ENCODE peak calls at places on chromosomes 11 and 22, in eight cellular contexts. M is right atrium auricular region, K is globus pallidus, R is BE2C, Z is T follicular helper cell, C is chondrocyte, E is endothelial cell, P is astrocyte of the spinal cord. A is an unnamed sample.

GRCh38 chr22:47337161-47337621 is 574.7 kb downstream of the TBC1D22A start:
- DNase-seq in M (peak), K (peak), R (no peak), Z (no peak), C (no peak), E (no peak), P (peak), A (no peak)

GRCh38 chr11:25615076-25615475 is 716.9 kb upstream of the ANO3 start:
- DNase-seq in M (no peak), K (no peak), R (no peak), Z (no peak), C (no peak), E (no peak), P (no peak), A (no peak)

GRCh38 chr11:38252620-38253019 is 1654.6 kb upstream of the RAG2 start:
- DNase-seq in M (no peak), K (no peak), R (no peak), Z (no peak), C (no peak), E (no peak), P (no peak), A (no peak)

GRCh38 chr11:103897156-103897555 is 139.3 kb upstream of the DDI1 start:
- DNase-seq in M (no peak), K (no peak), R (no peak), Z (no peak), C (no peak), E (no peak), P (no peak), A (no peak)

GRCh38 chr22:41910599-41911291 is 4.1 kb downstream of the SHISA8 start:
- DNase-seq in M (no peak), K (peak), R (peak), Z (no peak), C (no peak), E (peak), P (no peak), A (no peak)

GRCh38 chr11:2312232-2313042 is 10.6 kb downstream of the TSPAN32 start:
- DNase-seq in M (no peak), K (no peak), R (no peak), Z (no peak), C (no peak), E (no peak), P (peak), A (peak)

GRCh38 chr11:3775761-3776406 is 21.5 kb downstream of the NUP98 start:
- DNase-seq in M (no peak), K (no peak), R (no peak), Z (no peak), C (no peak), E (no peak), P (no peak), A (no peak)

GRCh38 chr11:73530109-73530508 is 67.8 kb downstream of the FAM168A start:
- DNase-seq in M (no peak), K (no peak), R (no peak), Z (no peak), C (no peak), E (peak), P (no peak), A (no peak)

GRCh38 chr11:17552392-17553248 is 5.6 kb downstream of the OTOG start:
- DNase-seq in M (no peak), K (no peak), R (no peak), Z (no peak), C (no peak), E (no peak), P (no peak), A (peak)

GRCh38 chr11:71364176-71364671 is 84.0 kb downstream of the DHCR7 start:
- DNase-seq in M (no peak), K (peak), R (no peak), Z (no peak), C (no peak), E (no peak), P (no peak), A (no peak)

GRCh38 chr22:30027791-30028190 is 52.5 kb upstream of the HORMAD2 start:
- DNase-seq in M (no peak), K (no peak), R (no peak), Z (no peak), C (no peak), E (no peak), P (no peak), A (no peak)

GRCh38 chr22:41846268-41847002 is 13.5 kb downstream of the SREBF2 start:
- DNase-seq in M (no peak), K (no peak), R (no peak), Z (no peak), C (no peak), E (no peak), P (no peak), A (no peak)

GRCh38 chr22:49295851-49296560 is 531.7 kb downstream of the BRD1 start:
- DNase-seq in M (peak), K (no peak), R (no peak), Z (no peak), C (peak), E (no peak), P (no peak), A (no peak)

GRCh38 chr11:2537896-2538855 is 93.4 kb downstream of the KCNQ1 start:
- DNase-seq in M (no peak), K (no peak), R (no peak), Z (no peak), C (peak), E (no peak), P (no peak), A (peak)

GRCh38 chr22:17896552-17896951 is 122.3 kb upstream of the BID start:
- DNase-seq in M (no peak), K (peak), R (peak), Z (no peak), C (no peak), E (peak), P (peak), A (no peak)

GRCh38 chr11:120239713-120240640 is at the start of gene POU2F3:
- DNase-seq in M (no peak), K (no peak), R (no peak), Z (no peak), C (no peak), E (no peak), P (no peak), A (no peak)

GRCh38 chr11:8577791-8578581 is 16.0 kb downstream of the STK33 start:
- DNase-seq in M (no peak), K (no peak), R (no peak), Z (no peak), C (no peak), E (no peak), P (no peak), A (no peak)

GRCh38 chr11:15104166-15104565 is 10.6 kb upstream of the INSC start:
- DNase-seq in M (no peak), K (no peak), R (no peak), Z (no peak), C (no peak), E (no peak), P (no peak), A (no peak)

GRCh38 chr22:25360411-25360810 is 141.0 kb downstream of the CRYBB2 start:
- DNase-seq in M (no peak), K (no peak), R (no peak), Z (no peak), C (peak), E (no peak), P (no peak), A (no peak)

GRCh38 chr11:130465259-130465658 is 16.8 kb downstream of the ADAMTS15 start:
- DNase-seq in M (no peak), K (no peak), R (no peak), Z (no peak), C (no peak), E (no peak), P (peak), A (no peak)

GRCh38 chr22:31036671-31037550 is 44.2 kb upstream of the SMTN start:
- DNase-seq in M (no peak), K (no peak), R (peak), Z (no peak), C (no peak), E (no peak), P (no peak), A (no peak)

GRCh38 chr11:30017467-30017895 is 651 bp upstream of the KCNA4 start:
- DNase-seq in M (no peak), K (no peak), R (no peak), Z (no peak), C (no peak), E (no peak), P (no peak), A (no peak)

GRCh38 chr11:34640050-34640971 is 19.4 kb downstream of the EHF start:
- DNase-seq in M (no peak), K (no peak), R (no peak), Z (no peak), C (no peak), E (no peak), P (peak), A (peak)

GRCh38 chr11:96413408-96413807 is 23.6 kb downstream of the JRKL start:
- DNase-seq in M (no peak), K (no peak), R (no peak), Z (no peak), C (no peak), E (no peak), P (no peak), A (no peak)

GRCh38 chr11:96124155-96124554 is 200.2 kb upstream of the MTMR2 start:
- DNase-seq in M (no peak), K (no peak), R (no peak), Z (no peak), C (no peak), E (no peak), P (no peak), A (no peak)

GRCh38 chr11:119774180-119774763 is 45.3 kb upstream of the NECTIN1 start:
- DNase-seq in M (no peak), K (peak), R (no peak), Z (no peak), C (peak), E (peak), P (no peak), A (no peak)

GRCh38 chr11:125591659-125592304 is 870 bp upstream of the STT3A start:
- DNase-seq in M (no peak), K (no peak), R (peak), Z (peak), C (no peak), E (peak), P (peak), A (peak)

GRCh38 chr11:26849009-26849408 is 127.1 kb upstream of the SLC5A12 start:
- DNase-seq in M (peak), K (peak), R (peak), Z (no peak), C (no peak), E (no peak), P (no peak), A (no peak)

GRCh38 chr22:32331918-32332725 is 25.5 kb upstream of the RFPL3 start:
- DNase-seq in M (peak), K (no peak), R (no peak), Z (no peak), C (peak), E (no peak), P (no peak), A (no peak)